ENCODE peak calls at places on chromosomes 5 and 9, in eight cellular contexts. One of them, this sample, is unnamed.
A peak's percentile ranks its signal among the peaks of the same experiment; 100 is the strongest.

GRCh38 chr5:50667653-50668403 is 1.4 kb downstream of the PARP8 start:
- DNase-seq in GM12865: peak; percentile 90
- DNase-seq in T follicular helper cell: peak; percentile 85
- DNase-seq in effector memory CD8-positive, alpha-beta T cell: peak; percentile 83
- DNase-seq in AG08395: peak; percentile 26
- DNase-seq in NCI-H2171: peak; percentile 1
- DNase-seq in T-helper 2 cell: peak; percentile 67
- DNase-seq in activated CD8-positive, alpha-beta T cell treated with anti-CD3 and anti-CD28 coated beads for 36 hours: peak; percentile 90
- DNase-seq in this sample: peak; percentile 87

GRCh38 chr5:149675467-149676201 is 54.5 kb upstream of the PPARGC1B start:
- DNase-seq in GM12865: no peak
- DNase-seq in T follicular helper cell: no peak
- DNase-seq in effector memory CD8-positive, alpha-beta T cell: no peak
- DNase-seq in AG08395: no peak
- DNase-seq in NCI-H2171: no peak
- DNase-seq in T-helper 2 cell: no peak
- DNase-seq in activated CD8-positive, alpha-beta T cell treated with anti-CD3 and anti-CD28 coated beads for 36 hours: no peak
- DNase-seq in this sample: no peak

GRCh38 chr9:9585920-9586319 is 1026.9 kb downstream of the PTPRD start:
- DNase-seq in GM12865: peak; percentile 11
- DNase-seq in T follicular helper cell: no peak
- DNase-seq in effector memory CD8-positive, alpha-beta T cell: no peak
- DNase-seq in AG08395: no peak
- DNase-seq in NCI-H2171: no peak
- DNase-seq in T-helper 2 cell: no peak
- DNase-seq in activated CD8-positive, alpha-beta T cell treated with anti-CD3 and anti-CD28 coated beads for 36 hours: no peak
- DNase-seq in this sample: no peak

GRCh38 chr5:135133698-135134515 is 99.9 kb upstream of the PITX1 start:
- DNase-seq in GM12865: no peak
- DNase-seq in T follicular helper cell: no peak
- DNase-seq in effector memory CD8-positive, alpha-beta T cell: no peak
- DNase-seq in AG08395: no peak
- DNase-seq in NCI-H2171: no peak
- DNase-seq in T-helper 2 cell: no peak
- DNase-seq in activated CD8-positive, alpha-beta T cell treated with anti-CD3 and anti-CD28 coated beads for 36 hours: no peak
- DNase-seq in this sample: no peak

GRCh38 chr5:104347119-104347708 is 784.6 kb upstream of the NUDT12 start:
- DNase-seq in GM12865: peak; percentile 54
- DNase-seq in T follicular helper cell: no peak
- DNase-seq in effector memory CD8-positive, alpha-beta T cell: no peak
- DNase-seq in AG08395: no peak
- DNase-seq in NCI-H2171: no peak
- DNase-seq in T-helper 2 cell: no peak
- DNase-seq in activated CD8-positive, alpha-beta T cell treated with anti-CD3 and anti-CD28 coated beads for 36 hours: no peak
- DNase-seq in this sample: no peak

GRCh38 chr5:31741496-31741895 is 102.6 kb downstream of the PDZD2 start:
- DNase-seq in GM12865: no peak
- DNase-seq in T follicular helper cell: no peak
- DNase-seq in effector memory CD8-positive, alpha-beta T cell: no peak
- DNase-seq in AG08395: no peak
- DNase-seq in NCI-H2171: no peak
- DNase-seq in T-helper 2 cell: no peak
- DNase-seq in activated CD8-positive, alpha-beta T cell treated with anti-CD3 and anti-CD28 coated beads for 36 hours: no peak
- DNase-seq in this sample: no peak

GRCh38 chr5:14174235-14174636 is 31.1 kb downstream of the TRIO start:
- DNase-seq in GM12865: peak; percentile 80
- DNase-seq in T follicular helper cell: no peak
- DNase-seq in effector memory CD8-positive, alpha-beta T cell: no peak
- DNase-seq in AG08395: no peak
- DNase-seq in NCI-H2171: peak; percentile 46
- DNase-seq in T-helper 2 cell: no peak
- DNase-seq in activated CD8-positive, alpha-beta T cell treated with anti-CD3 and anti-CD28 coated beads for 36 hours: no peak
- DNase-seq in this sample: no peak

GRCh38 chr5:131541071-131541470 is 94.0 kb downstream of the RAPGEF6 start:
- DNase-seq in GM12865: no peak
- DNase-seq in T follicular helper cell: no peak
- DNase-seq in effector memory CD8-positive, alpha-beta T cell: no peak
- DNase-seq in AG08395: no peak
- DNase-seq in NCI-H2171: no peak
- DNase-seq in T-helper 2 cell: no peak
- DNase-seq in activated CD8-positive, alpha-beta T cell treated with anti-CD3 and anti-CD28 coated beads for 36 hours: no peak
- DNase-seq in this sample: no peak

GRCh38 chr5:150492621-150493020 is 15.3 kb upstream of the NDST1 start:
- DNase-seq in GM12865: no peak
- DNase-seq in T follicular helper cell: no peak
- DNase-seq in effector memory CD8-positive, alpha-beta T cell: no peak
- DNase-seq in AG08395: peak; percentile 75
- DNase-seq in NCI-H2171: no peak
- DNase-seq in T-helper 2 cell: no peak
- DNase-seq in activated CD8-positive, alpha-beta T cell treated with anti-CD3 and anti-CD28 coated beads for 36 hours: no peak
- DNase-seq in this sample: no peak

GRCh38 chr9:128392302-128393152 is 21.4 kb downstream of the URM1 start:
- DNase-seq in GM12865: no peak
- DNase-seq in T follicular helper cell: no peak
- DNase-seq in effector memory CD8-positive, alpha-beta T cell: no peak
- DNase-seq in AG08395: no peak
- DNase-seq in NCI-H2171: no peak
- DNase-seq in T-helper 2 cell: no peak
- DNase-seq in activated CD8-positive, alpha-beta T cell treated with anti-CD3 and anti-CD28 coated beads for 36 hours: no peak
- DNase-seq in this sample: no peak

GRCh38 chr9:11646831-11647230 is 1034.0 kb upstream of the PTPRD start:
- DNase-seq in GM12865: no peak
- DNase-seq in T follicular helper cell: no peak
- DNase-seq in effector memory CD8-positive, alpha-beta T cell: no peak
- DNase-seq in AG08395: no peak
- DNase-seq in NCI-H2171: no peak
- DNase-seq in T-helper 2 cell: no peak
- DNase-seq in activated CD8-positive, alpha-beta T cell treated with anti-CD3 and anti-CD28 coated beads for 36 hours: no peak
- DNase-seq in this sample: no peak

GRCh38 chr5:141941307-141941706 is 16.7 kb downstream of the PCDH12 start:
- DNase-seq in GM12865: no peak
- DNase-seq in T follicular helper cell: no peak
- DNase-seq in effector memory CD8-positive, alpha-beta T cell: no peak
- DNase-seq in AG08395: peak; percentile 69
- DNase-seq in NCI-H2171: no peak
- DNase-seq in T-helper 2 cell: no peak
- DNase-seq in activated CD8-positive, alpha-beta T cell treated with anti-CD3 and anti-CD28 coated beads for 36 hours: no peak
- DNase-seq in this sample: no peak

GRCh38 chr9:76216161-76216649 is 178.0 kb downstream of the RFK start:
- DNase-seq in GM12865: no peak
- DNase-seq in T follicular helper cell: no peak
- DNase-seq in effector memory CD8-positive, alpha-beta T cell: no peak
- DNase-seq in AG08395: peak; percentile 83
- DNase-seq in NCI-H2171: no peak
- DNase-seq in T-helper 2 cell: no peak
- DNase-seq in activated CD8-positive, alpha-beta T cell treated with anti-CD3 and anti-CD28 coated beads for 36 hours: no peak
- DNase-seq in this sample: no peak

GRCh38 chr9:89502038-89502601 is 4.2 kb upstream of the SEMA4D start:
- DNase-seq in GM12865: no peak
- DNase-seq in T follicular helper cell: no peak
- DNase-seq in effector memory CD8-positive, alpha-beta T cell: peak; percentile 71
- DNase-seq in AG08395: no peak
- DNase-seq in NCI-H2171: no peak
- DNase-seq in T-helper 2 cell: no peak
- DNase-seq in activated CD8-positive, alpha-beta T cell treated with anti-CD3 and anti-CD28 coated beads for 36 hours: peak; percentile 79
- DNase-seq in this sample: peak; percentile 27

GRCh38 chr5:83145241-83145640 is 67.9 kb downstream of the XRCC4 start:
- DNase-seq in GM12865: no peak
- DNase-seq in T follicular helper cell: no peak
- DNase-seq in effector memory CD8-positive, alpha-beta T cell: no peak
- DNase-seq in AG08395: no peak
- DNase-seq in NCI-H2171: no peak
- DNase-seq in T-helper 2 cell: no peak
- DNase-seq in activated CD8-positive, alpha-beta T cell treated with anti-CD3 and anti-CD28 coated beads for 36 hours: no peak
- DNase-seq in this sample: no peak

GRCh38 chr9:72888032-72888431 is 64.8 kb downstream of the ALDH1A1 start:
- DNase-seq in GM12865: no peak
- DNase-seq in T follicular helper cell: no peak
- DNase-seq in effector memory CD8-positive, alpha-beta T cell: no peak
- DNase-seq in AG08395: no peak
- DNase-seq in NCI-H2171: no peak
- DNase-seq in T-helper 2 cell: no peak
- DNase-seq in activated CD8-positive, alpha-beta T cell treated with anti-CD3 and anti-CD28 coated beads for 36 hours: no peak
- DNase-seq in this sample: no peak

GRCh38 chr5:111556504-111556903 is 44.2 kb upstream of the STARD4 start:
- DNase-seq in GM12865: no peak
- DNase-seq in T follicular helper cell: no peak
- DNase-seq in effector memory CD8-positive, alpha-beta T cell: no peak
- DNase-seq in AG08395: no peak
- DNase-seq in NCI-H2171: no peak
- DNase-seq in T-helper 2 cell: no peak
- DNase-seq in activated CD8-positive, alpha-beta T cell treated with anti-CD3 and anti-CD28 coated beads for 36 hours: no peak
- DNase-seq in this sample: no peak

GRCh38 chr9:72315510-72316287 is 49.3 kb downstream of the ZFAND5 start:
- DNase-seq in GM12865: no peak
- DNase-seq in T follicular helper cell: no peak
- DNase-seq in effector memory CD8-positive, alpha-beta T cell: no peak
- DNase-seq in AG08395: peak; percentile 69
- DNase-seq in NCI-H2171: peak; percentile 67
- DNase-seq in T-helper 2 cell: no peak
- DNase-seq in activated CD8-positive, alpha-beta T cell treated with anti-CD3 and anti-CD28 coated beads for 36 hours: no peak
- DNase-seq in this sample: no peak

GRCh38 chr9:677461-678097 is 163.9 kb upstream of the DMRT1 start:
- DNase-seq in GM12865: no peak
- DNase-seq in T follicular helper cell: no peak
- DNase-seq in effector memory CD8-positive, alpha-beta T cell: no peak
- DNase-seq in AG08395: no peak
- DNase-seq in NCI-H2171: no peak
- DNase-seq in T-helper 2 cell: no peak
- DNase-seq in activated CD8-positive, alpha-beta T cell treated with anti-CD3 and anti-CD28 coated beads for 36 hours: no peak
- DNase-seq in this sample: no peak

GRCh38 chr9:72203205-72203803 is 54.1 kb downstream of the GDA start:
- DNase-seq in GM12865: peak; percentile 50
- DNase-seq in T follicular helper cell: no peak
- DNase-seq in effector memory CD8-positive, alpha-beta T cell: no peak
- DNase-seq in AG08395: peak; percentile 51
- DNase-seq in NCI-H2171: peak; percentile 27
- DNase-seq in T-helper 2 cell: no peak
- DNase-seq in activated CD8-positive, alpha-beta T cell treated with anti-CD3 and anti-CD28 coated beads for 36 hours: peak; percentile 10
- DNase-seq in this sample: no peak

This sample was measured in activated naive CD4-positive, alpha-beta T cell treated with Interleukin-2 at 50 U/mL for 16 hours.